ENCODE peak calls at places on chromosomes 11 and 22, in ten cellular contexts. I is KBM-7; E is lower leg skin; N is COR-L47; Q is transverse colon; Y is CD8-positive, alpha-beta T cell; T is astrocyte of the hippocampus; W is pancreas; C is iPS-NIHi11; M is non-pigmented ciliary epithelial cell. B is an unnamed sample.

GRCh38 chr11:35566161-35566560 is 40.7 kb upstream of the PAMR1 start:
- DNase-seq in I (no peak), E (no peak), N (no peak), Q (no peak), Y (no peak), T (peak), W (no peak), C (no peak), M (no peak), B (no peak)

GRCh38 chr11:110298298-110298765 is 1.9 kb upstream of the RDX start:
- DNase-seq in I (no peak), E (no peak), N (no peak), Q (no peak), Y (no peak), T (peak), W (peak), C (no peak), M (no peak), B (no peak)

GRCh38 chr11:72584293-72584921 is 89.8 kb downstream of the PDE2A start:
- DNase-seq in I (no peak), E (peak), N (no peak), Q (peak), Y (peak), T (peak), W (peak), C (peak), M (no peak), B (peak)

GRCh38 chr22:49103314-49104052 is 724.2 kb downstream of the BRD1 start:
- DNase-seq in I (no peak), E (no peak), N (peak), Q (no peak), Y (no peak), T (no peak), W (no peak), C (no peak), M (no peak), B (no peak)

GRCh38 chr11:99952816-99953215 is 734.3 kb upstream of the ARHGAP42 start:
- DNase-seq in I (no peak), E (no peak), N (no peak), Q (no peak), Y (no peak), T (peak), W (no peak), C (no peak), M (peak), B (no peak)

GRCh38 chr11:17606206-17607082 is 59.4 kb downstream of the OTOG start:
- DNase-seq in I (no peak), E (peak), N (no peak), Q (no peak), Y (no peak), T (no peak), W (no peak), C (no peak), M (no peak), B (no peak)

GRCh38 chr11:64971421-64972233 is at the start of gene MAJIN:
- DNase-seq in I (no peak), E (peak), N (no peak), Q (peak), Y (peak), T (peak), W (peak), C (peak), M (peak), B (peak)

GRCh38 chr11:31106963-31107576 is 262.5 kb downstream of the DCDC1 start:
- DNase-seq in I (peak), E (peak), N (peak), Q (peak), Y (peak), T (peak), W (peak), C (peak), M (peak), B (no peak)

GRCh38 chr11:129637473-129637872 is 178.2 kb upstream of the TMEM45B start:
- DNase-seq in I (no peak), E (no peak), N (no peak), Q (no peak), Y (no peak), T (no peak), W (no peak), C (no peak), M (no peak), B (no peak)

GRCh38 chr22:30185129-30185528 is 61.4 kb downstream of the LIF start:
- DNase-seq in I (no peak), E (no peak), N (no peak), Q (no peak), Y (no peak), T (no peak), W (no peak), C (no peak), M (no peak), B (no peak)

GRCh38 chr11:20097319-20098221 is 62.7 kb downstream of the DBX1 start:
- DNase-seq in I (no peak), E (no peak), N (no peak), Q (no peak), Y (no peak), T (peak), W (no peak), C (no peak), M (peak), B (no peak)

GRCh38 chr22:50040717-50041116 is 17.4 kb downstream of the TTLL8 start:
- DNase-seq in I (no peak), E (no peak), N (no peak), Q (no peak), Y (no peak), T (no peak), W (no peak), C (no peak), M (no peak), B (no peak)

GRCh38 chr22:31940506-31940905 is 3.8 kb upstream of the YWHAH start:
- DNase-seq in I (no peak), E (no peak), N (no peak), Q (no peak), Y (no peak), T (no peak), W (no peak), C (no peak), M (no peak), B (no peak)

GRCh38 chr22:39311592-39312400 is 7.6 kb downstream of the RPL3 start:
- DNase-seq in I (no peak), E (no peak), N (no peak), Q (no peak), Y (no peak), T (no peak), W (no peak), C (no peak), M (no peak), B (no peak)

GRCh38 chr11:35424157-35424945 is 5.0 kb upstream of the SLC1A2 start:
- DNase-seq in I (no peak), E (no peak), N (no peak), Q (no peak), Y (no peak), T (peak), W (no peak), C (no peak), M (no peak), B (no peak)

GRCh38 chr22:36180038-36180880 is 19.7 kb upstream of the APOL3 start:
- DNase-seq in I (peak), E (peak), N (peak), Q (peak), Y (peak), T (peak), W (peak), C (peak), M (peak), B (peak)

GRCh38 chr22:44033689-44034088 is 9.6 kb downstream of the PARVB start:
- DNase-seq in I (no peak), E (no peak), N (no peak), Q (no peak), Y (no peak), T (no peak), W (no peak), C (no peak), M (no peak), B (no peak)

GRCh38 chr11:73271936-73272679 is at the start of gene P2RY6:
- DNase-seq in I (peak), E (peak), N (no peak), Q (peak), Y (no peak), T (peak), W (no peak), C (no peak), M (no peak), B (no peak)

GRCh38 chr11:30513087-30513486 is 73.1 kb downstream of the MPPED2 start:
- DNase-seq in I (no peak), E (no peak), N (no peak), Q (no peak), Y (no peak), T (no peak), W (no peak), C (no peak), M (no peak), B (no peak)

GRCh38 chr11:11582261-11582701 is 39.5 kb downstream of the GALNT18 start:
- DNase-seq in I (no peak), E (peak), N (no peak), Q (no peak), Y (no peak), T (no peak), W (no peak), C (no peak), M (no peak), B (no peak)

GRCh38 chr11:2685051-2685450 is 14.7 kb downstream of the KCNQ1OT1 start:
- DNase-seq in I (no peak), E (peak), N (no peak), Q (no peak), Y (no peak), T (no peak), W (no peak), C (no peak), M (no peak), B (no peak)

GRCh38 chr11:134527382-134528243 is 115.6 kb upstream of the B3GAT1 start:
- DNase-seq in I (no peak), E (peak), N (no peak), Q (no peak), Y (peak), T (no peak), W (peak), C (no peak), M (no peak), B (no peak)

GRCh38 chr11:119417726-119418540 is 5.0 kb downstream of the THY1 start:
- DNase-seq in I (no peak), E (no peak), N (no peak), Q (no peak), Y (no peak), T (peak), W (no peak), C (no peak), M (peak), B (no peak)

GRCh38 chr11:71252434-71252781 is at the start of gene SHANK2:
- DNase-seq in I (no peak), E (no peak), N (peak), Q (peak), Y (no peak), T (no peak), W (peak), C (peak), M (no peak), B (no peak)

GRCh38 chr11:57493507-57494503 is 21.7 kb downstream of the SLC43A1 start:
- DNase-seq in I (peak), E (peak), N (peak), Q (peak), Y (peak), T (peak), W (peak), C (peak), M (no peak), B (peak)

GRCh38 chr11:31974737-31975136 is 116.1 kb upstream of the RCN1 start:
- DNase-seq in I (no peak), E (no peak), N (no peak), Q (no peak), Y (no peak), T (peak), W (no peak), C (no peak), M (peak), B (no peak)

GRCh38 chr11:45518853-45519545 is 146.4 kb downstream of the CHST1 start:
- DNase-seq in I (no peak), E (peak), N (no peak), Q (no peak), Y (no peak), T (no peak), W (no peak), C (no peak), M (no peak), B (no peak)

GRCh38 chr11:23866641-23867040 is 630.2 kb upstream of the LUZP2 start:
- DNase-seq in I (no peak), E (no peak), N (no peak), Q (no peak), Y (no peak), T (peak), W (no peak), C (no peak), M (no peak), B (no peak)

B was measured in T-cell.